ENCODE peak calls at places on chromosomes 4 and X, in four cellular contexts. One of them, this sample, is unnamed.

GRCh38 chr4:85005865-85006377 is 39.4 kb upstream of the WDFY3 start:
- DNase-seq in DND-41: no peak
- DNase-seq in lung: no peak
- DNase-seq in pancreas: no peak
- DNase-seq in this sample: no peak

GRCh38 chr4:145564540-145564939 is 54.6 kb upstream of the MMAA start:
- DNase-seq in DND-41: no peak
- DNase-seq in lung: no peak
- DNase-seq in pancreas: no peak
- DNase-seq in this sample: no peak

GRCh38 chr4:104420766-104421165 is 73.9 kb downstream of the CXXC4 start:
- DNase-seq in DND-41: no peak
- DNase-seq in lung: no peak
- DNase-seq in pancreas: no peak
- DNase-seq in this sample: no peak

GRCh38 chr4:152166567-152166966 is 369.3 kb downstream of the FBXW7 start:
- DNase-seq in DND-41: peak
- DNase-seq in lung: no peak
- DNase-seq in pancreas: no peak
- DNase-seq in this sample: no peak

GRCh38 chrX:19904778-19905367 is 17.5 kb upstream of the SH3KBP1 start:
- DNase-seq in DND-41: peak
- DNase-seq in lung: no peak
- DNase-seq in pancreas: no peak
- DNase-seq in this sample: peak

GRCh38 chrX:24332868-24333267 is 19.0 kb upstream of the SUPT20HL2 start:
- DNase-seq in DND-41: no peak
- DNase-seq in lung: no peak
- DNase-seq in pancreas: no peak
- DNase-seq in this sample: no peak

GRCh38 chr4:12881945-12882589 is 602.1 kb downstream of the RAB28 start:
- DNase-seq in DND-41: no peak
- DNase-seq in lung: no peak
- DNase-seq in pancreas: no peak
- DNase-seq in this sample: no peak

GRCh38 chr4:100657187-100657586 is 139.4 kb upstream of the EMCN start:
- DNase-seq in DND-41: no peak
- DNase-seq in lung: no peak
- DNase-seq in pancreas: no peak
- DNase-seq in this sample: no peak

GRCh38 chrX:119640621-119641020 is 34.4 kb upstream of the NKRF start:
- DNase-seq in DND-41: no peak
- DNase-seq in lung: no peak
- DNase-seq in pancreas: no peak
- DNase-seq in this sample: no peak

GRCh38 chrX:38347136-38347535 is 5.3 kb upstream of the OTC start:
- DNase-seq in DND-41: no peak
- DNase-seq in lung: no peak
- DNase-seq in pancreas: no peak
- DNase-seq in this sample: no peak

GRCh38 chr4:124940387-124940786 is 227.9 kb upstream of the ANKRD50 start:
- DNase-seq in DND-41: no peak
- DNase-seq in lung: no peak
- DNase-seq in pancreas: no peak
- DNase-seq in this sample: no peak

GRCh38 chr4:11429646-11430045 is 952 bp upstream of the HS3ST1 start:
- DNase-seq in DND-41: no peak
- DNase-seq in lung: no peak
- DNase-seq in pancreas: no peak
- DNase-seq in this sample: no peak

GRCh38 chr4:7821245-7822165 is 118.2 kb downstream of the AFAP1 start:
- DNase-seq in DND-41: no peak
- DNase-seq in lung: no peak
- DNase-seq in pancreas: no peak
- DNase-seq in this sample: no peak

GRCh38 chr4:42750091-42750490 is 93.2 kb upstream of the ATP8A1 start:
- DNase-seq in DND-41: no peak
- DNase-seq in lung: no peak
- DNase-seq in pancreas: no peak
- DNase-seq in this sample: peak

GRCh38 chr4:128810331-128810870 is 901 bp downstream of the JADE1 start:
- DNase-seq in DND-41: peak
- DNase-seq in lung: no peak
- DNase-seq in pancreas: no peak
- DNase-seq in this sample: peak

GRCh38 chr4:46444318-46444717 is 54.4 kb upstream of the GABRA2 start:
- DNase-seq in DND-41: no peak
- DNase-seq in lung: no peak
- DNase-seq in pancreas: no peak
- DNase-seq in this sample: no peak

GRCh38 chr4:109691411-109691920 is 11.8 kb downstream of the CASP6 start:
- DNase-seq in DND-41: no peak
- DNase-seq in lung: no peak
- DNase-seq in pancreas: no peak
- DNase-seq in this sample: no peak

GRCh38 chr4:103719320-103720204 is at the start of gene TACR3:
- DNase-seq in DND-41: no peak
- DNase-seq in lung: no peak
- DNase-seq in pancreas: peak
- DNase-seq in this sample: no peak

GRCh38 chr4:7646384-7647061 is 211.8 kb upstream of the PSAPL1 start:
- DNase-seq in DND-41: no peak
- DNase-seq in lung: no peak
- DNase-seq in pancreas: peak
- DNase-seq in this sample: peak

GRCh38 chr4:31045724-31046318 is 325.7 kb downstream of the PCDH7 start:
- DNase-seq in DND-41: no peak
- DNase-seq in lung: peak
- DNase-seq in pancreas: no peak
- DNase-seq in this sample: peak

GRCh38 chrX:53013291-53013690 is 35.3 kb upstream of the GPR173 start:
- DNase-seq in DND-41: no peak
- DNase-seq in lung: no peak
- DNase-seq in pancreas: no peak
- DNase-seq in this sample: no peak

GRCh38 chr4:123783091-123783765 is 386.6 kb downstream of the SPRY1 start:
- DNase-seq in DND-41: no peak
- DNase-seq in lung: no peak
- DNase-seq in pancreas: no peak
- DNase-seq in this sample: no peak

GRCh38 chr4:61532324-61532723 is 332.2 kb downstream of the ADGRL3 start:
- DNase-seq in DND-41: no peak
- DNase-seq in lung: no peak
- DNase-seq in pancreas: no peak
- DNase-seq in this sample: no peak

GRCh38 chr4:98662619-98663225 is 4.3 kb upstream of the TSPAN5 start:
- DNase-seq in DND-41: no peak
- DNase-seq in lung: no peak
- DNase-seq in pancreas: no peak
- DNase-seq in this sample: peak

GRCh38 chr4:24260922-24261581 is 323.3 kb downstream of the DHX15 start:
- DNase-seq in DND-41: no peak
- DNase-seq in lung: peak
- DNase-seq in pancreas: no peak
- DNase-seq in this sample: no peak

GRCh38 chrX:121169099-121170035 is 122.0 kb downstream of the GLUD2 start:
- DNase-seq in DND-41: no peak
- DNase-seq in lung: no peak
- DNase-seq in pancreas: no peak
- DNase-seq in this sample: no peak

GRCh38 chr4:60683357-60683756 is 516.8 kb upstream of the ADGRL3 start:
- DNase-seq in DND-41: no peak
- DNase-seq in lung: no peak
- DNase-seq in pancreas: no peak
- DNase-seq in this sample: no peak

GRCh38 chr4:17688011-17688441 is 73.6 kb downstream of the MED28 start:
- DNase-seq in DND-41: no peak
- DNase-seq in lung: peak
- DNase-seq in pancreas: no peak
- DNase-seq in this sample: peak

GRCh38 chrX:128781506-128781905 is 729.3 kb upstream of the ACTRT1 start:
- DNase-seq in DND-41: peak
- DNase-seq in lung: no peak
- DNase-seq in pancreas: no peak
- DNase-seq in this sample: peak

GRCh38 chrX:115233497-115234219 is at the start of gene LRCH2:
- DNase-seq in DND-41: no peak
- DNase-seq in lung: no peak
- DNase-seq in pancreas: peak
- DNase-seq in this sample: no peak

GRCh38 chr4:108336076-108336475 is 167.3 kb upstream of the LEF1 start:
- DNase-seq in DND-41: no peak
- DNase-seq in lung: no peak
- DNase-seq in pancreas: no peak
- DNase-seq in this sample: no peak

GRCh38 chr4:54234497-54235205 is 5.6 kb downstream of the PDGFRA start:
- DNase-seq in DND-41: no peak
- DNase-seq in lung: no peak
- DNase-seq in pancreas: no peak
- DNase-seq in this sample: no peak
- H3K4me3 ChIP-seq in DND-41: no peak
- H3K4me3 ChIP-seq in lung: no peak
- H3K4me3 ChIP-seq in pancreas: no peak
- H3K4me3 ChIP-seq in this sample: no peak

GRCh38 chr4:25861422-25861926 is 1.3 kb downstream of the SEL1L3 start:
- DNase-seq in DND-41: no peak
- DNase-seq in lung: no peak
- DNase-seq in pancreas: no peak
- DNase-seq in this sample: no peak
- H3K4me3 ChIP-seq in DND-41: no peak
- H3K4me3 ChIP-seq in lung: peak
- H3K4me3 ChIP-seq in pancreas: peak
- H3K4me3 ChIP-seq in this sample: no peak

DNA sequence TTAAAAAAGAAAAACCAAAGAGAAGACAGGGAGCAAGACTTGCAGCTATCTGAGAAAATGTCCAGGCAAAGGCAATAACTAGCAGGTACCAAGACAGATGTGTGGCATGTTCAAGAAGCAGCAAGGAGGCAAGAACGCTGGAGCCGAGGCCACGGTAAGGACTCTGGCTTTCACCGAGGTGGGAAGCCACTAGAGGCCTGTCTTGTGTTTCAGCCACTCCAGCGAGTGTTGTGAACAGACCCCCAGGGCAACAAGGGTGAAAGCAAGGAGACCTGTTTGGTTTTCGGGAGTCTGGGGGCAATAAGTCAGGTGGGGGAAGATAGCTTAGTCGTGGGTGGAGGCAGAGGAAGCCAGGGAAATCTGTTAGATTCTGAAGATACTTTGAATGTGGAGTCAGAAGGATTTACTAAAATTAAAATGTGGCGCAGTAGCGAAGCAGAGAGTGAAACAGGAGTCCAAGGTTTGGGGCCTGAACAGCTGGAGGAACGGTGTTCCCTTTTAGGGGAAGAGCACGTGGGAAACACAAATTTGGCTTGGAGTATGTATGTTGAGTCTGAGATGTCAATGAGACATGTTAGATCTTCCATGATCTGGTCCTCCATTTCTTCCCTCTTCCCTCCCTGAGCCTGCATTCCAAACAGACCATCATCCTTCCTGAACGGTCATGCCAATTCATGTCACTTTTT is 3.1 kb downstream of the WDR1 start:
- DNase-seq in DND-41: no peak
- DNase-seq in lung: no peak
- DNase-seq in pancreas: peak
- DNase-seq in this sample: no peak
- H3K4me3 ChIP-seq in DND-41: no peak
- H3K4me3 ChIP-seq in lung: no peak
- H3K4me3 ChIP-seq in pancreas: no peak
- H3K4me3 ChIP-seq in this sample: no peak

GRCh38 chrX:49199906-49200771 is at the start of gene SYP:
- DNase-seq in DND-41: peak
- DNase-seq in lung: peak
- DNase-seq in pancreas: peak
- DNase-seq in this sample: peak
- H3K4me3 ChIP-seq in DND-41: peak
- H3K4me3 ChIP-seq in lung: no peak
- H3K4me3 ChIP-seq in pancreas: no peak
- H3K4me3 ChIP-seq in this sample: peak

GRCh38 chr4:94207469-94208224 is at the start of gene SMARCAD1:
- DNase-seq in DND-41: peak
- DNase-seq in lung: peak
- DNase-seq in pancreas: peak
- DNase-seq in this sample: peak

GRCh38 chr4:94214703-94215360 is 7.2 kb downstream of the SMARCAD1 start:
- DNase-seq in DND-41: no peak
- DNase-seq in lung: no peak
- DNase-seq in pancreas: no peak
- DNase-seq in this sample: no peak

GRCh38 chr4:94208268-94208667 is 603 bp downstream of the SMARCAD1 start:
- DNase-seq in DND-41: no peak
- DNase-seq in lung: no peak
- DNase-seq in pancreas: no peak
- DNase-seq in this sample: no peak

DNA sequence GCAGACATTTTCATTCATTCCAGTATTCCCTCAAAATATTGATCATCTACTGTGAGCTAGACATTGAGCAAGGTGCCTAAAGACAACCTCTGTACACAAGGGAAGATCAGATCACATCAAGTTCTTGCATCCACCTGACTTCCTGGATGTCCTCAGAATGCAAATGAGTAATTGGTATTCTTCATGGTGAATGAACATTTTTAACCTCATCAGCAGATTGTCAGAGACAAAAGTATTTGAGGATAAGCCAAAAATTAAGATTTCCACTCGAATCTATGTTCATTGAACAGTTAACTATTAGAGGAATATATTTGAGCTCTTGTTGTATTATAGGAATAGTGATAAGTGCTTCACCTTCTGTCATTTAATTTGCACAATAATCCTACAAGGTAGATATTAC is 1.3 kb downstream of the SMARCAD1 start:
- DNase-seq in DND-41: no peak
- DNase-seq in lung: no peak
- DNase-seq in pancreas: no peak
- DNase-seq in this sample: no peak
- H3K4me3 ChIP-seq in DND-41: peak
- H3K4me3 ChIP-seq in lung: no peak
- H3K4me3 ChIP-seq in pancreas: no peak
- H3K4me3 ChIP-seq in this sample: peak

GRCh38 chr4:87529187-87529586 is at the start of gene SPARCL1:
- DNase-seq in DND-41: no peak
- DNase-seq in lung: no peak
- DNase-seq in pancreas: no peak
- DNase-seq in this sample: no peak
- H3K4me3 ChIP-seq in DND-41: no peak
- H3K4me3 ChIP-seq in lung: peak
- H3K4me3 ChIP-seq in pancreas: no peak
- H3K4me3 ChIP-seq in this sample: no peak

GRCh38 chr4:174012135-174012923 is 271.1 kb downstream of the FBXO8 start:
- DNase-seq in DND-41: no peak
- DNase-seq in lung: no peak
- DNase-seq in pancreas: no peak
- DNase-seq in this sample: no peak
- H3K4me3 ChIP-seq in DND-41: no peak
- H3K4me3 ChIP-seq in lung: no peak
- H3K4me3 ChIP-seq in pancreas: no peak
- H3K4me3 ChIP-seq in this sample: no peak

This sample was measured in Jurkat, Clone E6-1.